ENCODE peak calls at places on chromosomes 3 and 15, in eight cellular contexts. G, H, T, O, I, J, Q and Y are unnamed samples.

GRCh38 chr3:150370129-150370602 is 37.9 kb upstream of the TSC22D2 start:
- DNase-seq in G (no peak), H (peak; percentile 79), T (peak; percentile 98), O (no peak), I (peak; percentile 39), J (peak; percentile 89), Q (peak; percentile 60), Y (peak; percentile 60)

GRCh38 chr3:128466840-128467541 is at the start of gene DNAJB8:
- DNase-seq in G (no peak), H (no peak), T (no peak), O (no peak), I (no peak), J (no peak), Q (no peak), Y (no peak)

GRCh38 chr3:25423780-25424179 is 4.3 kb upstream of the RARB start:
- DNase-seq in G (no peak), H (no peak), T (peak; percentile 76), O (no peak), I (no peak), J (peak; percentile 31), Q (no peak), Y (no peak)

GRCh38 chr3:136250862-136251460 is 821 bp downstream of the PCCB start:
- DNase-seq in G (peak; percentile 51), H (peak; percentile 86), T (peak; percentile 53), O (peak; percentile 6), I (peak; percentile 69), J (no peak), Q (peak; percentile 86), Y (peak; percentile 84)

GRCh38 chr15:59997070-59997701 is 6.9 kb upstream of the FOXB1 start:
- DNase-seq in G (no peak), H (no peak), T (no peak), O (no peak), I (no peak), J (no peak), Q (no peak), Y (peak; percentile 44)

GRCh38 chr3:105352976-105353375 is 13.7 kb upstream of the ALCAM start:
- DNase-seq in G (no peak), H (no peak), T (peak; percentile 59), O (no peak), I (no peak), J (no peak), Q (no peak), Y (no peak)

GRCh38 chr3:102827386-102827785 is 392.6 kb downstream of the ZPLD1 start:
- DNase-seq in G (no peak), H (no peak), T (no peak), O (no peak), I (no peak), J (no peak), Q (no peak), Y (no peak)

GRCh38 chr15:46080018-46080417 is 445.2 kb downstream of the SQOR start:
- DNase-seq in G (no peak), H (no peak), T (no peak), O (no peak), I (no peak), J (no peak), Q (no peak), Y (peak; percentile 21)

GRCh38 chr3:156797368-156797767 is 28.8 kb upstream of the LEKR1 start:
- DNase-seq in G (no peak), H (no peak), T (no peak), O (no peak), I (no peak), J (no peak), Q (no peak), Y (no peak)

GRCh38 chr3:157051055-157051454 is 108.9 kb downstream of the CCNL1 start:
- DNase-seq in G (no peak), H (no peak), T (no peak), O (no peak), I (no peak), J (no peak), Q (no peak), Y (no peak)

GRCh38 chr3:187473778-187474406 is 105.7 kb downstream of the RTP4 start:
- DNase-seq in G (no peak), H (no peak), T (peak; percentile 22), O (no peak), I (no peak), J (no peak), Q (no peak), Y (no peak)

GRCh38 chr3:71029770-71030169 is 553.8 kb downstream of the FOXP1 start:
- DNase-seq in G (no peak), H (no peak), T (no peak), O (no peak), I (no peak), J (no peak), Q (no peak), Y (no peak)

GRCh38 chr15:35088329-35088728 is 3.2 kb upstream of the NANOGP8 start:
- DNase-seq in G (no peak), H (no peak), T (no peak), O (no peak), I (no peak), J (no peak), Q (no peak), Y (no peak)

GRCh38 chr15:96893159-96893906 is 562.8 kb downstream of the NR2F2 start:
- DNase-seq in G (no peak), H (no peak), T (peak; percentile 71), O (peak; percentile 20), I (no peak), J (peak; percentile 17), Q (peak; percentile 23), Y (peak; percentile 43)
- TF ChIP-seq CTCF in G (peak; percentile 41), H (peak; percentile 63), T (peak; percentile 74), O (peak; percentile 38), I (peak; percentile 12), J (peak; percentile 63), Q (peak; percentile 49), Y (peak; percentile 47)

GRCh38 chr15:66744610-66745279 is 42.7 kb downstream of the SMAD6 start:
- DNase-seq in G (no peak), H (no peak), T (no peak), O (no peak), I (no peak), J (no peak), Q (no peak), Y (no peak)
- TF ChIP-seq CTCF in G (no peak), H (no peak), T (no peak), O (no peak), I (no peak), J (no peak), Q (no peak), Y (no peak)

GRCh38 chr3:194315965-194316361 is 35.2 kb downstream of the CPN2 start:
- DNase-seq in G (no peak), H (no peak), T (peak; percentile 58), O (no peak), I (no peak), J (peak; percentile 34), Q (no peak), Y (no peak)
- TF ChIP-seq CTCF in G (no peak), H (no peak), T (no peak), O (peak; percentile 40), I (no peak), J (peak; percentile 61), Q (no peak), Y (peak; percentile 14)

GRCh38 chr3:12328132-12328915 is 39.5 kb downstream of the PPARG start:
- DNase-seq in G (no peak), H (no peak), T (no peak), O (no peak), I (no peak), J (no peak), Q (no peak), Y (no peak)

GRCh38 chr3:12334786-12335185 is 45.9 kb downstream of the PPARG start:
- DNase-seq in G (no peak), H (no peak), T (no peak), O (no peak), I (no peak), J (no peak), Q (no peak), Y (no peak)

GRCh38 chr3:12325594-12326295 is 36.9 kb downstream of the PPARG start:
- DNase-seq in G (no peak), H (no peak), T (no peak), O (no peak), I (no peak), J (no peak), Q (no peak), Y (no peak)

GRCh38 chr3:12323237-12323636 is 34.4 kb downstream of the PPARG start:
- DNase-seq in G (no peak), H (no peak), T (no peak), O (no peak), I (no peak), J (no peak), Q (no peak), Y (no peak)

DNA sequence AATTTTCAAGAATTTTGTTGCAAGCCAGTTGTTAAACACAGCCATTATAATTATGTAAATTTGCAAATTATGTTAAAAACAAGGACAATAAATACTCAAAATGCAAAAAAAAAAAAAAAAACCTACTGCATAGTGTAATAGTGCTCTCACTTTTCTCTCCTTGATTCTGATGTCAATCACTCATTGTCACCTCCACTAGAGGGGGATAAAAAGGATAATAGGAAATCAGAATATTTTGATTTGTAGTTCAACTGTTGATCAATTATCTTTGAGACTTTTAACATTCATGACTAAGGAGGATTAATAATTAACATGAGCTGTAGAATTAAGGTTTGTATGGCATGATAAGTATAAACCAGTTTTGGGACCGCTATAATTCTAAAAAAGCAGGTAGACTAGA is 40.2 kb downstream of the PPARG start:
- DNase-seq in G (no peak), H (no peak), T (no peak), O (no peak), I (no peak), J (no peak), Q (no peak), Y (no peak)
- TF ChIP-seq CTCF in G (no peak), H (no peak), T (no peak), O (no peak), I (no peak), J (no peak), Q (no peak), Y (no peak)

DNA sequence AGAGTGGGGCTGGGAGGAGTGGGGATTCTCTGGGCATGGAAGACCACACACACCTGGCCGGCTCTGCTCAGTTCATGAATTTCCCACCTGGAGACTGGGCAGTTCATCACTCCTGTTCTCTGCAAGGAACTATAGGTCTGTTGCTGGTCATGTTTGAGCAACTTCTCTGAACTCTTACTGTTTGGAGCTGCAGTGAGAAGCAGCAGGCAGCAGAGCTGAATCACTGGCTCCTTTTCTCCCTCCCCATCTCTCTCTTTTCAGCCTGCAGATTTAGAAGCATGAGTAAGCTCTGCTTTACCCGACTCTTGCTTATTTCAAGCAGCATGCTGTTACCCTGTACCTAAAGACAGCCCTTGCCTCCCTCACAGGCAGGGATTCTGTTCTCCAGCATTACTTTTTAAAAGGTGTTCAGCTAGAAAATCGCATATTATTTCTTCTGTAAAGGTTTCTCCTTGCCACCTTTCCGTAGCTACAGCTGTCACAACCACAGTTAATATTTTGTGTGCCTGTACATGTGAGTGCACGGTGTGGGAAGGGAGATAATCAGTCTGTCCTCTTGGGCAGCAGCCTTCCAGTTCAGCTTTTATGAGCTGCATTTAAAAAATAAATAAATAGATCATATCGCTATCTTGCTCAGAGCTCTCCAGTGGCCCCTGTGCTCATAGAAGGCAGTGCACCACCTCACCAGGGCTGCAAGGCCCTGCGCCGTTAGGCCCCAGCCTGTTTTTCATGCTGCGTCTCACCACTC is 131.6 kb downstream of the CHCHD6 start:
- DNase-seq in G (no peak), H (no peak), T (peak; percentile 76), O (no peak), I (no peak), J (peak; percentile 26), Q (peak; percentile 43), Y (no peak)
- TF ChIP-seq CTCF in G (no peak), H (no peak), T (peak; percentile 29), O (no peak), I (no peak), J (no peak), Q (no peak), Y (no peak)